ENCODE peak calls at places on chromosome 1, in seven cellular contexts. X, Q, V, O, C, Y and N are unnamed samples.

GRCh38 chr1:108314815-108315214 is 70.9 kb upstream of the NBPF4 start:
- DNase-seq in X (no peak), Q (no peak), V (no peak), O (peak; percentile 60), C (no peak), Y (no peak), N (no peak)

GRCh38 chr1:7004181-7004580 is 218.9 kb downstream of the CAMTA1 start:
- DNase-seq in X (no peak), Q (no peak), V (no peak), O (no peak), C (no peak), Y (no peak), N (no peak)

GRCh38 chr1:116826818-116827606 is 72.8 kb downstream of the CD2 start:
- DNase-seq in X (no peak), Q (no peak), V (peak; percentile 82), O (peak; percentile 65), C (no peak), Y (no peak), N (no peak)

GRCh38 chr1:64171797-64172281 is 31.6 kb upstream of the UBE2U start:
- DNase-seq in X (no peak), Q (peak; percentile 48), V (no peak), O (peak; percentile 85), C (no peak), Y (no peak), N (peak; percentile 35)

GRCh38 chr1:151718011-151718431 is 1.4 kb upstream of the CELF3 start:
- DNase-seq in X (no peak), Q (peak; percentile 6), V (no peak), O (peak; percentile 42), C (no peak), Y (no peak), N (no peak)

GRCh38 chr1:111139234-111139955 is 498 bp downstream of the DRAM2 start:
- DNase-seq in X (peak; percentile 55), Q (peak; percentile 44), V (no peak), O (peak; percentile 57), C (peak; percentile 74), Y (no peak), N (peak; percentile 36)

GRCh38 chr1:87897486-87897885 is 568.8 kb downstream of the LMO4 start:
- DNase-seq in X (no peak), Q (no peak), V (no peak), O (no peak), C (no peak), Y (no peak), N (no peak)

GRCh38 chr1:183578846-183579245 is 11.4 kb downstream of the NCF2 start:
- DNase-seq in X (no peak), Q (peak; percentile 16), V (no peak), O (no peak), C (no peak), Y (no peak), N (no peak)

GRCh38 chr1:10755977-10756521 is 40.4 kb downstream of the CASZ1 start:
- DNase-seq in X (peak; percentile 82), Q (peak; percentile 32), V (peak; percentile 62), O (peak; percentile 30), C (no peak), Y (no peak), N (peak; percentile 77)

GRCh38 chr1:15023976-15024375 is 129.6 kb upstream of the TMEM51 start:
- DNase-seq in X (no peak), Q (no peak), V (no peak), O (no peak), C (no peak), Y (no peak), N (no peak)